ENCODE peak calls at places on chromosomes 6 and 20, in six cellular contexts. One of them, this sample, is unnamed.

GRCh38 chr6:158488065-158488464 is 71.8 kb upstream of the TMEM181 start:
- DNase-seq in choroid plexus epithelial cell: peak; percentile 95
- DNase-seq in NCI-H1417: no peak
- DNase-seq in mucosa of descending colon: no peak
- DNase-seq in SK-N-DZ: no peak
- DNase-seq in progenitor cell of endocrine pancreas: no peak
- DNase-seq in this sample: no peak

GRCh38 chr6:47484616-47485015 is 7.0 kb downstream of the CD2AP start:
- DNase-seq in choroid plexus epithelial cell: peak; percentile 83
- DNase-seq in NCI-H1417: no peak
- DNase-seq in mucosa of descending colon: no peak
- DNase-seq in SK-N-DZ: no peak
- DNase-seq in progenitor cell of endocrine pancreas: no peak
- DNase-seq in this sample: no peak

GRCh38 chr20:46214831-46215488 is 93.3 kb downstream of the CDH22 start:
- DNase-seq in choroid plexus epithelial cell: no peak
- DNase-seq in NCI-H1417: peak; percentile 71
- DNase-seq in mucosa of descending colon: no peak
- DNase-seq in SK-N-DZ: no peak
- DNase-seq in progenitor cell of endocrine pancreas: no peak
- DNase-seq in this sample: no peak

GRCh38 chr6:113842165-113842564 is 15.0 kb upstream of the MARCKS start:
- DNase-seq in choroid plexus epithelial cell: no peak
- DNase-seq in NCI-H1417: no peak
- DNase-seq in mucosa of descending colon: no peak
- DNase-seq in SK-N-DZ: no peak
- DNase-seq in progenitor cell of endocrine pancreas: no peak
- DNase-seq in this sample: no peak

GRCh38 chr6:158863646-158864045 is 44.5 kb upstream of the EZR start:
- DNase-seq in choroid plexus epithelial cell: peak; percentile 37
- DNase-seq in NCI-H1417: no peak
- DNase-seq in mucosa of descending colon: no peak
- DNase-seq in SK-N-DZ: no peak
- DNase-seq in progenitor cell of endocrine pancreas: no peak
- DNase-seq in this sample: no peak

GRCh38 chr20:11753155-11753554 is 164.5 kb upstream of the BTBD3 start:
- DNase-seq in choroid plexus epithelial cell: no peak
- DNase-seq in NCI-H1417: no peak
- DNase-seq in mucosa of descending colon: no peak
- DNase-seq in SK-N-DZ: no peak
- DNase-seq in progenitor cell of endocrine pancreas: no peak
- DNase-seq in this sample: no peak

GRCh38 chr6:110731196-110731595 is 84.1 kb downstream of the CDK19 start:
- DNase-seq in choroid plexus epithelial cell: no peak
- DNase-seq in NCI-H1417: no peak
- DNase-seq in mucosa of descending colon: no peak
- DNase-seq in SK-N-DZ: no peak
- DNase-seq in progenitor cell of endocrine pancreas: no peak
- DNase-seq in this sample: no peak

GRCh38 chr6:112357801-112358200 is 10.7 kb downstream of the RFPL4B start:
- DNase-seq in choroid plexus epithelial cell: peak; percentile 20
- DNase-seq in NCI-H1417: no peak
- DNase-seq in mucosa of descending colon: no peak
- DNase-seq in SK-N-DZ: no peak
- DNase-seq in progenitor cell of endocrine pancreas: no peak
- DNase-seq in this sample: no peak

GRCh38 chr20:48933017-48933766 is 11.7 kb downstream of the ARFGEF2 start:
- DNase-seq in choroid plexus epithelial cell: no peak
- DNase-seq in NCI-H1417: peak; percentile 95
- DNase-seq in mucosa of descending colon: peak; percentile 91
- DNase-seq in SK-N-DZ: no peak
- DNase-seq in progenitor cell of endocrine pancreas: no peak
- DNase-seq in this sample: no peak